ENCODE peak calls at places on chromosome 2, in eight cellular contexts. One of them, this sample, is unnamed.
A peak's percentile ranks its signal among the peaks of the same experiment; 100 is the strongest.

GRCh38 chr2:182668671-182669070 is 47.4 kb upstream of the DNAJC10 start:
- DNase-seq in islet precursor cell: no peak
- DNase-seq in HFFc6: no peak
- DNase-seq in neuronal stem cell: no peak
- DNase-seq in NCI-H1436: no peak
- DNase-seq in activated CD8-positive, alpha-beta memory T cell treated with anti-CD3 and anti-CD28 coated beads, Interleukin-2, amount 50 U/mL, for 48 hours: no peak
- DNase-seq in GM03348: no peak
- DNase-seq in NCI-H1092 treated with DMSO at 0.1 percent for 48 hours: peak; percentile 86
- DNase-seq in this sample: no peak

GRCh38 chr2:119290859-119291587 is 67.4 kb downstream of the STEAP3 start:
- DNase-seq in GM03348: peak; percentile 83
- DNase-seq in activated CD8-positive, alpha-beta memory T cell treated with anti-CD3 and anti-CD28 coated beads, Interleukin-2, amount 50 U/mL, for 48 hours: peak; percentile 83
- DNase-seq in islet precursor cell: peak; percentile 93
- DNase-seq in NCI-H1092 treated with DMSO at 0.1 percent for 48 hours: peak; percentile 65
- DNase-seq in HFFc6: peak; percentile 39
- DNase-seq in neuronal stem cell: peak; percentile 74
- DNase-seq in NCI-H1436: peak; percentile 70
- DNase-seq in this sample: peak; percentile 91

GRCh38 chr2:240259201-240259923 is 118.9 kb upstream of the OTOS start:
- DNase-seq in NCI-H1092 treated with DMSO at 0.1 percent for 48 hours: no peak
- DNase-seq in islet precursor cell: no peak
- DNase-seq in GM03348: no peak
- DNase-seq in neuronal stem cell: no peak
- DNase-seq in HFFc6: no peak
- DNase-seq in NCI-H1436: no peak
- DNase-seq in activated CD8-positive, alpha-beta memory T cell treated with anti-CD3 and anti-CD28 coated beads, Interleukin-2, amount 50 U/mL, for 48 hours: peak; percentile 40
- DNase-seq in this sample: peak; percentile 82

GRCh38 chr2:207996848-207997247 is 28.5 kb downstream of the PLEKHM3 start:
- DNase-seq in activated CD8-positive, alpha-beta memory T cell treated with anti-CD3 and anti-CD28 coated beads, Interleukin-2, amount 50 U/mL, for 48 hours: no peak
- DNase-seq in NCI-H1092 treated with DMSO at 0.1 percent for 48 hours: no peak
- DNase-seq in HFFc6: no peak
- DNase-seq in NCI-H1436: no peak
- DNase-seq in GM03348: no peak
- DNase-seq in islet precursor cell: no peak
- DNase-seq in neuronal stem cell: no peak
- DNase-seq in this sample: no peak

GRCh38 chr2:100682536-100682935 is 119.7 kb downstream of the PDCL3 start:
- DNase-seq in islet precursor cell: peak; percentile 21
- DNase-seq in NCI-H1092 treated with DMSO at 0.1 percent for 48 hours: no peak
- DNase-seq in NCI-H1436: no peak
- DNase-seq in activated CD8-positive, alpha-beta memory T cell treated with anti-CD3 and anti-CD28 coated beads, Interleukin-2, amount 50 U/mL, for 48 hours: no peak
- DNase-seq in neuronal stem cell: no peak
- DNase-seq in HFFc6: no peak
- DNase-seq in GM03348: no peak
- DNase-seq in this sample: no peak

GRCh38 chr2:35522434-35522833 is 833.1 kb upstream of the CRIM1 start:
- DNase-seq in neuronal stem cell: no peak
- DNase-seq in islet precursor cell: no peak
- DNase-seq in HFFc6: no peak
- DNase-seq in activated CD8-positive, alpha-beta memory T cell treated with anti-CD3 and anti-CD28 coated beads, Interleukin-2, amount 50 U/mL, for 48 hours: no peak
- DNase-seq in GM03348: no peak
- DNase-seq in NCI-H1436: no peak
- DNase-seq in NCI-H1092 treated with DMSO at 0.1 percent for 48 hours: no peak
- DNase-seq in this sample: no peak

GRCh38 chr2:102619414-102620319 is at the start of gene SLC9A2:
- DNase-seq in HFFc6: no peak
- DNase-seq in neuronal stem cell: peak; percentile 48
- DNase-seq in GM03348: peak; percentile 29
- DNase-seq in NCI-H1092 treated with DMSO at 0.1 percent for 48 hours: peak; percentile 1
- DNase-seq in activated CD8-positive, alpha-beta memory T cell treated with anti-CD3 and anti-CD28 coated beads, Interleukin-2, amount 50 U/mL, for 48 hours: peak; percentile 57
- DNase-seq in NCI-H1436: no peak
- DNase-seq in islet precursor cell: peak; percentile 65
- DNase-seq in this sample: no peak

GRCh38 chr2:8558096-8558495 is 123.8 kb upstream of the ID2 start:
- DNase-seq in islet precursor cell: no peak
- DNase-seq in HFFc6: no peak
- DNase-seq in neuronal stem cell: no peak
- DNase-seq in GM03348: no peak
- DNase-seq in NCI-H1092 treated with DMSO at 0.1 percent for 48 hours: no peak
- DNase-seq in NCI-H1436: no peak
- DNase-seq in activated CD8-positive, alpha-beta memory T cell treated with anti-CD3 and anti-CD28 coated beads, Interleukin-2, amount 50 U/mL, for 48 hours: peak; percentile 40
- DNase-seq in this sample: no peak

GRCh38 chr2:39494784-39495251 is 57.7 kb upstream of the MAP4K3 start:
- DNase-seq in HFFc6: peak; percentile 95
- DNase-seq in GM03348: peak; percentile 86
- DNase-seq in islet precursor cell: peak; percentile 92
- DNase-seq in neuronal stem cell: no peak
- DNase-seq in NCI-H1436: no peak
- DNase-seq in activated CD8-positive, alpha-beta memory T cell treated with anti-CD3 and anti-CD28 coated beads, Interleukin-2, amount 50 U/mL, for 48 hours: no peak
- DNase-seq in NCI-H1092 treated with DMSO at 0.1 percent for 48 hours: no peak
- DNase-seq in this sample: peak; percentile 48

GRCh38 chr2:43178602-43179542 is 47.5 kb downstream of the ZFP36L2 start:
- DNase-seq in neuronal stem cell: no peak
- DNase-seq in activated CD8-positive, alpha-beta memory T cell treated with anti-CD3 and anti-CD28 coated beads, Interleukin-2, amount 50 U/mL, for 48 hours: no peak
- DNase-seq in HFFc6: peak; percentile 59
- DNase-seq in GM03348: peak; percentile 92
- DNase-seq in islet precursor cell: peak; percentile 96
- DNase-seq in NCI-H1436: peak; percentile 38
- DNase-seq in NCI-H1092 treated with DMSO at 0.1 percent for 48 hours: peak; percentile 73
- DNase-seq in this sample: peak; percentile 84

GRCh38 chr2:111202266-111203040 is 81.7 kb downstream of the BCL2L11 start:
- DNase-seq in neuronal stem cell: no peak
- DNase-seq in NCI-H1092 treated with DMSO at 0.1 percent for 48 hours: no peak
- DNase-seq in GM03348: no peak
- DNase-seq in activated CD8-positive, alpha-beta memory T cell treated with anti-CD3 and anti-CD28 coated beads, Interleukin-2, amount 50 U/mL, for 48 hours: no peak
- DNase-seq in islet precursor cell: no peak
- DNase-seq in HFFc6: peak; percentile 24
- DNase-seq in NCI-H1436: no peak
- DNase-seq in this sample: no peak

GRCh38 chr2:99615247-99615771 is 125.5 kb upstream of the REV1 start:
- DNase-seq in islet precursor cell: no peak
- DNase-seq in NCI-H1436: peak; percentile 31
- DNase-seq in NCI-H1092 treated with DMSO at 0.1 percent for 48 hours: no peak
- DNase-seq in neuronal stem cell: no peak
- DNase-seq in activated CD8-positive, alpha-beta memory T cell treated with anti-CD3 and anti-CD28 coated beads, Interleukin-2, amount 50 U/mL, for 48 hours: no peak
- DNase-seq in GM03348: peak; percentile 44
- DNase-seq in HFFc6: peak; percentile 6
- DNase-seq in this sample: no peak

GRCh38 chr2:43484323-43484930 is 111.4 kb downstream of the THADA start:
- DNase-seq in islet precursor cell: no peak
- DNase-seq in GM03348: peak; percentile 34
- DNase-seq in neuronal stem cell: peak; percentile 74
- DNase-seq in NCI-H1092 treated with DMSO at 0.1 percent for 48 hours: peak; percentile 68
- DNase-seq in NCI-H1436: peak; percentile 39
- DNase-seq in HFFc6: peak; percentile 52
- DNase-seq in activated CD8-positive, alpha-beta memory T cell treated with anti-CD3 and anti-CD28 coated beads, Interleukin-2, amount 50 U/mL, for 48 hours: no peak
- DNase-seq in this sample: no peak

GRCh38 chr2:234240917-234241316 is 190.4 kb downstream of the SPP2 start:
- DNase-seq in NCI-H1092 treated with DMSO at 0.1 percent for 48 hours: no peak
- DNase-seq in HFFc6: peak; percentile 47
- DNase-seq in NCI-H1436: no peak
- DNase-seq in activated CD8-positive, alpha-beta memory T cell treated with anti-CD3 and anti-CD28 coated beads, Interleukin-2, amount 50 U/mL, for 48 hours: no peak
- DNase-seq in islet precursor cell: no peak
- DNase-seq in GM03348: peak; percentile 68
- DNase-seq in neuronal stem cell: no peak
- DNase-seq in this sample: no peak

GRCh38 chr2:158049129-158049855 is 52.4 kb upstream of the UPP2 start:
- DNase-seq in islet precursor cell: no peak
- DNase-seq in neuronal stem cell: no peak
- DNase-seq in activated CD8-positive, alpha-beta memory T cell treated with anti-CD3 and anti-CD28 coated beads, Interleukin-2, amount 50 U/mL, for 48 hours: no peak
- DNase-seq in NCI-H1436: peak; percentile 4
- DNase-seq in NCI-H1092 treated with DMSO at 0.1 percent for 48 hours: no peak
- DNase-seq in GM03348: no peak
- DNase-seq in HFFc6: no peak
- DNase-seq in this sample: no peak

GRCh38 chr2:42342061-42342794 is 18.8 kb downstream of the COX7A2L start:
- DNase-seq in islet precursor cell: peak; percentile 97
- DNase-seq in GM03348: peak; percentile 87
- DNase-seq in HFFc6: peak; percentile 93
- DNase-seq in NCI-H1092 treated with DMSO at 0.1 percent for 48 hours: no peak
- DNase-seq in activated CD8-positive, alpha-beta memory T cell treated with anti-CD3 and anti-CD28 coated beads, Interleukin-2, amount 50 U/mL, for 48 hours: no peak
- DNase-seq in neuronal stem cell: no peak
- DNase-seq in NCI-H1436: no peak
- DNase-seq in this sample: no peak

GRCh38 chr2:7190587-7191320 is 273.5 kb downstream of the RNF144A start:
- DNase-seq in NCI-H1436: no peak
- DNase-seq in neuronal stem cell: no peak
- DNase-seq in islet precursor cell: no peak
- DNase-seq in NCI-H1092 treated with DMSO at 0.1 percent for 48 hours: no peak
- DNase-seq in GM03348: no peak
- DNase-seq in activated CD8-positive, alpha-beta memory T cell treated with anti-CD3 and anti-CD28 coated beads, Interleukin-2, amount 50 U/mL, for 48 hours: no peak
- DNase-seq in HFFc6: no peak
- DNase-seq in this sample: no peak

GRCh38 chr2:196170202-196170680 is 1.1 kb downstream of the STK17B start:
- DNase-seq in GM03348: peak; percentile 16
- DNase-seq in activated CD8-positive, alpha-beta memory T cell treated with anti-CD3 and anti-CD28 coated beads, Interleukin-2, amount 50 U/mL, for 48 hours: no peak
- DNase-seq in NCI-H1436: no peak
- DNase-seq in neuronal stem cell: no peak
- DNase-seq in NCI-H1092 treated with DMSO at 0.1 percent for 48 hours: peak; percentile 32
- DNase-seq in islet precursor cell: peak; percentile 54
- DNase-seq in HFFc6: no peak
- DNase-seq in this sample: peak; percentile 23

GRCh38 chr2:142217804-142218203 is 87.0 kb upstream of the LRP1B start:
- DNase-seq in activated CD8-positive, alpha-beta memory T cell treated with anti-CD3 and anti-CD28 coated beads, Interleukin-2, amount 50 U/mL, for 48 hours: no peak
- DNase-seq in GM03348: no peak
- DNase-seq in neuronal stem cell: no peak
- DNase-seq in HFFc6: no peak
- DNase-seq in islet precursor cell: no peak
- DNase-seq in NCI-H1436: no peak
- DNase-seq in NCI-H1092 treated with DMSO at 0.1 percent for 48 hours: no peak
- DNase-seq in this sample: no peak

GRCh38 chr2:97645112-97645699 is 656 bp upstream of the COX5B start:
- DNase-seq in HFFc6: no peak
- DNase-seq in NCI-H1092 treated with DMSO at 0.1 percent for 48 hours: peak; percentile 28
- DNase-seq in GM03348: no peak
- DNase-seq in activated CD8-positive, alpha-beta memory T cell treated with anti-CD3 and anti-CD28 coated beads, Interleukin-2, amount 50 U/mL, for 48 hours: peak; percentile 76
- DNase-seq in neuronal stem cell: peak; percentile 11
- DNase-seq in islet precursor cell: peak; percentile 67
- DNase-seq in NCI-H1436: no peak
- DNase-seq in this sample: peak; percentile 54

GRCh38 chr2:85393836-85394235 is 16.3 kb downstream of the CAPG start:
- DNase-seq in NCI-H1436: no peak
- DNase-seq in NCI-H1092 treated with DMSO at 0.1 percent for 48 hours: no peak
- DNase-seq in GM03348: peak; percentile 83
- DNase-seq in activated CD8-positive, alpha-beta memory T cell treated with anti-CD3 and anti-CD28 coated beads, Interleukin-2, amount 50 U/mL, for 48 hours: no peak
- DNase-seq in neuronal stem cell: no peak
- DNase-seq in islet precursor cell: peak; percentile 38
- DNase-seq in HFFc6: peak; percentile 43
- DNase-seq in this sample: no peak

GRCh38 chr2:63628543-63628942 is 39.8 kb downstream of the MDH1 start:
- DNase-seq in neuronal stem cell: no peak
- DNase-seq in HFFc6: no peak
- DNase-seq in islet precursor cell: no peak
- DNase-seq in NCI-H1092 treated with DMSO at 0.1 percent for 48 hours: no peak
- DNase-seq in activated CD8-positive, alpha-beta memory T cell treated with anti-CD3 and anti-CD28 coated beads, Interleukin-2, amount 50 U/mL, for 48 hours: no peak
- DNase-seq in GM03348: no peak
- DNase-seq in NCI-H1436: no peak
- DNase-seq in this sample: no peak

GRCh38 chr2:224135881-224136280 is 96.8 kb upstream of the SERPINE2 start:
- DNase-seq in GM03348: no peak
- DNase-seq in NCI-H1092 treated with DMSO at 0.1 percent for 48 hours: no peak
- DNase-seq in neuronal stem cell: no peak
- DNase-seq in islet precursor cell: no peak
- DNase-seq in activated CD8-positive, alpha-beta memory T cell treated with anti-CD3 and anti-CD28 coated beads, Interleukin-2, amount 50 U/mL, for 48 hours: no peak
- DNase-seq in NCI-H1436: no peak
- DNase-seq in HFFc6: no peak
- DNase-seq in this sample: no peak

This sample was measured in left cardiac atrium.